ENCODE peak calls at places on chromosomes 13 and 19, in four cellular contexts. B is IMR-90, S is MM.1S, F is PC-3. C is an unnamed sample.

GRCh38 chr19:6772028-6772865 is at the start of gene VAV1:
- DNase-seq in B (no peak), S (peak), F (no peak), C (no peak)

GRCh38 chr19:11203194-11204075 is 6.1 kb upstream of the KANK2 start:
- DNase-seq in B (peak), S (peak), F (peak), C (no peak)

GRCh38 chr13:77729502-77730221 is 32.2 kb downstream of the SLAIN1 start:
- DNase-seq in B (no peak), S (peak), F (no peak), C (no peak)

GRCh38 chr13:114166381-114167131 is 12.5 kb upstream of the CFAP97D2 start:
- DNase-seq in B (no peak), S (no peak), F (no peak), C (no peak)

GRCh38 chr13:84315527-84315926 is 433.3 kb upstream of the SLITRK1 start:
- DNase-seq in B (no peak), S (no peak), F (no peak), C (no peak)

GRCh38 chr13:110541526-110541920 is 20.0 kb downstream of the RAB20 start:
- DNase-seq in B (peak), S (no peak), F (no peak), C (no peak)

GRCh38 chr19:35162471-35163326 is 8.2 kb downstream of the FXYD5 start:
- DNase-seq in B (no peak), S (no peak), F (peak), C (peak)

GRCh38 chr19:39498262-39499081 is at the start of gene DLL3:
- DNase-seq in B (peak), S (no peak), F (peak), C (no peak)

GRCh38 chr19:14091885-14092462 is 1.4 kb upstream of the SAMD1 start:
- DNase-seq in B (no peak), S (no peak), F (no peak), C (no peak)

GRCh38 chr19:29884466-29884865 is 57.6 kb upstream of the URI1 start:
- DNase-seq in B (no peak), S (no peak), F (no peak), C (no peak)

DNA sequence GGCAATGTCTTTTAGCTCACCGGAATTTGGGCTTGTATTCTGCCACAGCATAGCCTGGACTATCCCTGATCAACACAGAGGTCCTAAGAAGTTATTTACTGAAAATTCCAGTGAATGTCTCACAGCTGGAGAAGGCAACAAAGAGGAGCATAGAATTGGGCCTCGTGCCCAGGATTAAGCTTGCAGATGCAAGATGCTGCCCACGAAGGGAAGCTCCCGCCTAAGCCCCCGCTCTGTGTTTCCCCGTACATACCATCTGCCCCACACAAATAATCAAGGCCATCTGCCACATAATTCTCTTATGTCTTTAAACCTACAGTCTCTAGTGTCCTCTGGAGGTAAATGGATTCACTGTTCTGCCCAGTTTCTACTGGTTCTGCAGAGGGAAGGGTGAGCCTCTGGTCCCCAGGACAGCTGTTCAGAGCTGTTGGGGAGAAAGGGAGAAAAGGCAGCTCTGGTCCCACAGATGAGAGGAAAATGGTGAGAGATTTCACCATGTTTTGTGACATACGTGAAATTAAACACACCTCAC is 7.4 kb upstream of the TPP2 start:
- DNase-seq in B (peak), S (no peak), F (no peak), C (no peak)
- TF ChIP-seq CTCF in B (no peak), S (no peak), F (no peak), C (no peak)

DNA sequence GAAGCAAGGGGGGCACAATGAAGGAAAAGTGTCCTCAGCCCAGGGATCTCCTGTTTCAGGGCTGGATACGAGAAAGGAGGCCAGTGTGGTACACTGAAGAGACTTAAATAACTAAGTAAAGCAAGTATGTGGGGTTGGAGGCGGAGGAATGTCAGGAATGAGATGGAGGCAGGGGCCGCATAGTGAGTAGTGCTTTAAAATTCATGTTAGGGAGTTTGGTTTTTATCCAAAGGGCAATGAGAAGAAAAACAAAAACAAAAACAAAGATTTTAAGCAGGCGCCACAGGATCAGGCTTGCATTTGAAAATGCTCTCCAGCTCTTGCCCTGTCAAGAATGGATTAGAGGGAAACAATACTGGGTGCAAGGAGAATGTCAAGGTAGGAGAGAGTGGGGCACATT is 273.4 kb downstream of the DCLK1 start:
- DNase-seq in B (peak), S (no peak), F (no peak), C (no peak)
- H3K27ac ChIP-seq in B (peak), S (no peak), F (no peak), C (no peak)

GRCh38 chr13:100520936-100521765 is 67.4 kb downstream of the GGACT start:
- DNase-seq in B (no peak), S (no peak), F (no peak), C (no peak)
- TF ChIP-seq CTCF in B (no peak), S (no peak), F (no peak), C (no peak)

GRCh38 chr19:15323496-15324235 is 8.7 kb downstream of the BRD4 start:
- DNase-seq in B (peak), S (no peak), F (no peak), C (no peak)

GRCh38 chr19:15328312-15328711 is 4.0 kb downstream of the BRD4 start:
- DNase-seq in B (no peak), S (no peak), F (no peak), C (no peak)

GRCh38 chr19:15321739-15322138 is 10.6 kb downstream of the BRD4 start:
- DNase-seq in B (no peak), S (no peak), F (no peak), C (no peak)

GRCh38 chr19:15320118-15320517 is 12.2 kb downstream of the BRD4 start:
- DNase-seq in B (peak), S (no peak), F (no peak), C (no peak)

GRCh38 chr19:15324791-15325519 is 7.4 kb downstream of the BRD4 start:
- DNase-seq in B (no peak), S (no peak), F (no peak), C (no peak)
- H3K27ac ChIP-seq in B (no peak), S (no peak), F (no peak), C (no peak)

GRCh38 chr13:94968040-94968756 is 255.9 kb upstream of the SOX21 start:
- DNase-seq in B (no peak), S (no peak), F (no peak), C (no peak)
- TF ChIP-seq CTCF in B (no peak), S (no peak), F (no peak), C (no peak)

GRCh38 chr19:3135961-3136683 is at the start of gene GNA15:
- DNase-seq in B (no peak), S (no peak), F (no peak), C (peak)
- H3K27ac ChIP-seq in B (no peak), S (no peak), F (no peak), C (peak)

DNA sequence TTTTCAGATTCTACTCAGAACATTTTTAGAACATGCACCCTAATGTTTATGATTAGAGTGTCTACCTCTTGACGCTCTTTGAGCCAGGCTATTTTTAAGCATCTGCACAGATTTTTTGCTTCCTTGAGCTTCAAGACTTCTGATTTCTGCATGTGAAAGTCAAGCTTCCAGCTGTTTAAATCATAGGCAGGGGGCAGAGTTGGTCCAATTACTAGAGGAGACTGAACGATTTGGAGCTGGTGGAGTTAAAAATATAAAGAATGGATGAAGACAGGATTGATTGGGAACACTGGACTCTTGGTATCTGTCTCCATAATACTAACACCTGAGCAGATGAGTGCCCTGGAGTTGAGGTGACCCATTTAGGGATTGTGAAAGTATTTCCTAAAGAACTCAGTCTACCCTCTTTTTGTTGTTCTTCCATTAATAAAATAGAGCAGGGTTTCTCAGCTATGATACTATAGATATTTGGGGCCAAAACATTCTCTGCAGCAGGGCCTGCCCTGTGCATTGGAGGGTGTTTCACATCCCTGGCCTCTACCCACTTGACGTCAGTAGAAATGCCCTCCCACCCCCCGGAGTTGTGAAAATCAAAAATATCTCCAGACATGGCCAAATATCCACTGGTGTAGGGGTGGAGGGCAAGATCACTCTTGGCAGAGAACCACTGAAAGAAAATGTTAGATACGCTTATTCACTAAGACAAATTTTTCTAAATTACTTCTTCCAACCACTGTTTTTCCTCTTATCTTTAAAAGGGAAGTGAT is 160.1 kb downstream of the COG6 start:
- DNase-seq in B (no peak), S (no peak), F (peak), C (no peak)
- TF ChIP-seq CTCF in B (no peak), S (no peak), F (no peak), C (peak)

C was measured in foreskin keratinocyte.